ENCODE peak calls at places on chromosomes 1 and 21, in ten cellular contexts. T is CD4-positive, alpha-beta T cell; Q is lung; D is mesothelial cell of epicardium; H is EH; E is activated CD4-positive, alpha-beta memory T cell treated with anti-CD3 and anti-CD28 coated beads for 36 hours; C is fibroblast of pulmonary artery; F is activated naive CD8-positive, alpha-beta T cell treated with anti-CD3 and anti-CD28 coated beads, Interleukin-2, amount 50 U/mL, for 24 hours; R is left ventricle myocardium superior; M is left cardiac atrium. J is an unnamed sample.

GRCh38 chr21:31343680-31344480 is at the start of gene TIAM1:
- DNase-seq in C (peak), E (peak), Q (peak), D (no peak), T (no peak), H (peak), M (peak), R (peak), F (peak), J (peak)

GRCh38 chr1:91693542-91693941 is 192.4 kb downstream of the TGFBR3 start:
- DNase-seq in M (peak), R (peak), C (peak), T (no peak), E (no peak), F (no peak), Q (no peak), H (peak), D (no peak), J (no peak)

GRCh38 chr1:113109908-113110554 is 37.0 kb downstream of the LRIG2 start:
- DNase-seq in F (no peak), M (peak), Q (no peak), E (no peak), D (no peak), C (peak), R (no peak), H (peak), T (no peak), J (no peak)

GRCh38 chr1:109792056-109792831 is 28.5 kb upstream of the EPS8L3 start:
- DNase-seq in H (peak), M (peak), D (peak), T (no peak), E (peak), C (peak), R (peak), Q (peak), F (no peak), J (peak)

GRCh38 chr1:2290595-2291510 is 62.7 kb downstream of the SKI start:
- DNase-seq in H (peak), E (peak), M (peak), F (peak), C (peak), T (peak), R (peak), D (no peak), Q (peak), J (no peak)

GRCh38 chr1:78492376-78492950 is 1.7 kb downstream of the PTGFR start:
- DNase-seq in E (no peak), D (no peak), H (no peak), T (no peak), M (no peak), C (no peak), F (no peak), Q (no peak), R (no peak), J (no peak)

GRCh38 chr1:27624467-27625233 is 10.3 kb downstream of the FGR start:
- DNase-seq in Q (no peak), E (no peak), H (no peak), F (no peak), T (no peak), C (no peak), D (no peak), R (no peak), M (no peak), J (no peak)

GRCh38 chr1:76124196-76124595 is 49.6 kb downstream of the ST6GALNAC3 start:
- DNase-seq in F (no peak), E (no peak), R (no peak), H (no peak), Q (no peak), M (no peak), T (no peak), D (no peak), C (no peak), J (no peak)

GRCh38 chr21:26912466-26912865 is 54.4 kb downstream of the ADAMTS5 start:
- DNase-seq in M (no peak), D (no peak), C (no peak), H (no peak), R (no peak), T (no peak), E (no peak), F (no peak), Q (no peak), J (no peak)

GRCh38 chr1:15949453-15950245 is 26.3 kb downstream of the ZBTB17 start:
- DNase-seq in F (peak), M (peak), Q (peak), D (no peak), C (peak), E (peak), R (peak), T (peak), H (peak), J (peak)

GRCh38 chr1:209618756-209619420 is 33.3 kb downstream of the LAMB3 start:
- DNase-seq in M (peak), D (no peak), C (no peak), Q (no peak), E (no peak), R (peak), T (no peak), F (no peak), H (peak), J (no peak)

GRCh38 chr1:52907812-52908153 is 13.8 kb downstream of the ECHDC2 start:
- DNase-seq in T (no peak), F (no peak), C (no peak), M (no peak), E (no peak), R (no peak), D (no peak), Q (no peak), H (no peak), J (no peak)

GRCh38 chr1:43814401-43814800 is 107.1 kb downstream of the ST3GAL3 start:
- DNase-seq in C (no peak), R (no peak), M (no peak), Q (no peak), F (no peak), H (no peak), D (no peak), E (no peak), T (no peak), J (no peak)

GRCh38 chr1:84669831-84670230 is 20.4 kb downstream of the SSX2IP start:
- DNase-seq in T (no peak), C (peak), Q (no peak), E (no peak), F (no peak), M (no peak), H (no peak), D (no peak), R (no peak), J (no peak)

GRCh38 chr1:112723511-112723839 is 8.3 kb upstream of the PPM1J start:
- DNase-seq in T (no peak), F (no peak), H (no peak), M (no peak), E (no peak), R (no peak), D (no peak), Q (no peak), C (no peak), J (no peak)

GRCh38 chr1:74571875-74572274 is 59.5 kb upstream of the LRRC53 start:
- DNase-seq in H (no peak), R (no peak), D (no peak), T (no peak), M (no peak), F (no peak), Q (no peak), E (no peak), C (no peak), J (no peak)

GRCh38 chr1:185292237-185292636 is 24.8 kb downstream of the IVNS1ABP start:
- DNase-seq in M (peak), Q (no peak), T (no peak), F (no peak), C (no peak), E (no peak), R (no peak), D (no peak), H (no peak), J (no peak)

GRCh38 chr1:26838474-26839338 is 12.2 kb downstream of the ZDHHC18 start:
- DNase-seq in T (peak), M (peak), H (no peak), Q (no peak), F (no peak), C (no peak), D (no peak), E (peak), R (no peak), J (no peak)

GRCh38 chr21:44648557-44649311 is 2.5 kb downstream of the KRTAP10-11 start:
- DNase-seq in R (no peak), H (no peak), M (no peak), Q (peak), T (no peak), C (no peak), E (no peak), F (no peak), D (no peak), J (no peak)

GRCh38 chr21:34907783-34908423 is 141.2 kb downstream of the RUNX1 start:
- DNase-seq in E (no peak), D (no peak), F (no peak), H (no peak), R (no peak), Q (no peak), T (no peak), C (no peak), M (no peak), J (no peak)

GRCh38 chr1:29311352-29312030 is 75.2 kb downstream of the PTPRU start:
- DNase-seq in M (no peak), C (no peak), H (no peak), D (no peak), F (no peak), T (no peak), R (no peak), Q (no peak), E (no peak), J (no peak)

GRCh38 chr1:3453891-3454810 is at the start of gene ARHGEF16:
- DNase-seq in T (peak), D (peak), C (peak), Q (peak), E (peak), M (peak), F (peak), R (peak), H (peak), J (peak)

GRCh38 chr21:45318556-45319341 is 31.1 kb upstream of the POFUT2 start:
- DNase-seq in E (no peak), Q (no peak), D (no peak), H (peak), T (no peak), F (no peak), R (peak), C (peak), M (peak), J (no peak)

GRCh38 chr1:14774225-14774624 is 175.7 kb downstream of the KAZN start:
- DNase-seq in F (no peak), Q (no peak), D (no peak), T (no peak), E (no peak), H (no peak), C (no peak), M (no peak), R (no peak), J (no peak)

GRCh38 chr1:14977338-14977931 is 176.1 kb upstream of the TMEM51 start:
- DNase-seq in C (no peak), T (no peak), E (no peak), F (no peak), H (no peak), D (no peak), M (no peak), Q (no peak), R (no peak), J (no peak)

GRCh38 chr1:40532844-40533424 is 1.5 kb downstream of the ZNF684 start:
- DNase-seq in R (no peak), F (peak), M (no peak), T (no peak), D (no peak), C (peak), E (peak), Q (no peak), H (peak), J (peak)

GRCh38 chr1:60573121-60573520 is 499.6 kb upstream of the C1orf87 start:
- DNase-seq in H (peak), E (no peak), D (no peak), M (no peak), F (no peak), Q (no peak), T (no peak), C (peak), R (no peak), J (no peak)

GRCh38 chr21:44618909-44619308 is 7.0 kb downstream of the KRTAP10-8 start:
- DNase-seq in Q (no peak), M (no peak), R (no peak), E (peak), D (no peak), H (no peak), T (peak), C (no peak), F (peak), J (no peak)

GRCh38 chr21:45060675-45061311 is 13.6 kb upstream of the ADARB1 start:
- DNase-seq in T (no peak), E (no peak), H (no peak), R (no peak), M (no peak), D (no peak), C (no peak), Q (no peak), F (no peak), J (no peak)

GRCh38 chr1:169099561-169099960 is 6.9 kb upstream of the ATP1B1 start:
- DNase-seq in R (no peak), D (no peak), E (no peak), F (no peak), Q (no peak), M (no peak), C (no peak), H (no peak), T (no peak), J (no peak)

GRCh38 chr1:243475966-243476365 is 220.1 kb downstream of the SDCCAG8 start:
- DNase-seq in C (peak), E (no peak), Q (no peak), D (no peak), R (no peak), H (peak), T (no peak), M (no peak), F (no peak), J (peak)